ENCODE peak calls at places on chromosomes 5 and 9, in eight cellular contexts. S is GM04504; R is NCI-H146; X is mesenteric fat pad; U is fibroblast of mammary gland; C is activated CD4-positive, alpha-beta memory T cell treated with anti-CD3 and anti-CD28 coated beads, Interleukin-2, amount 10 ng/mL, durations not matched to agents 7 days and 5 days; Y is HEK293T; N is caudate nucleus. F is an unnamed sample.

GRCh38 chr9:114096041-114096511 is 3.0 kb downstream of the KIF12 start:
- DNase-seq in S (no peak), R (no peak), X (peak), U (no peak), C (no peak), Y (peak), N (no peak), F (no peak)

GRCh38 chr5:139995929-139996328 is 47.2 kb downstream of the NRG2 start:
- DNase-seq in S (no peak), R (no peak), X (no peak), U (no peak), C (no peak), Y (no peak), N (no peak), F (no peak)

GRCh38 chr5:177509361-177509951 is at the start of gene DOK3:
- DNase-seq in S (no peak), R (no peak), X (no peak), U (no peak), C (no peak), Y (no peak), N (no peak), F (no peak)

GRCh38 chr5:166781729-166782128 is 1509.7 kb upstream of the WWC1 start:
- DNase-seq in S (no peak), R (no peak), X (no peak), U (no peak), C (no peak), Y (no peak), N (no peak), F (no peak)

GRCh38 chr5:109191153-109191558 is 218.6 kb downstream of the PJA2 start:
- DNase-seq in S (peak), R (no peak), X (no peak), U (peak), C (peak), Y (no peak), N (no peak), F (peak)

GRCh38 chr9:109894921-109895758 is 115.1 kb downstream of the PALM2AKAP2 start:
- DNase-seq in S (no peak), R (no peak), X (no peak), U (peak), C (peak), Y (no peak), N (no peak), F (peak)

GRCh38 chr5:149827086-149827485 is 97.0 kb downstream of the PPARGC1B start:
- DNase-seq in S (no peak), R (no peak), X (no peak), U (no peak), C (no peak), Y (no peak), N (no peak), F (no peak)

GRCh38 chr5:94830520-94830919 is 212.1 kb downstream of the SLF1 start:
- DNase-seq in S (no peak), R (no peak), X (no peak), U (peak), C (no peak), Y (peak), N (no peak), F (peak)

GRCh38 chr9:6449645-6450044 is 36.6 kb downstream of the UHRF2 start:
- DNase-seq in S (no peak), R (no peak), X (no peak), U (no peak), C (no peak), Y (no peak), N (no peak), F (no peak)

GRCh38 chr5:141007791-141008190 is 41.5 kb downstream of the PCDHAC2 start:
- DNase-seq in S (no peak), R (no peak), X (no peak), U (no peak), C (no peak), Y (no peak), N (no peak), F (no peak)

GRCh38 chr5:88883059-88883565 is at the start of gene MEF2C:
- DNase-seq in S (peak), R (peak), X (peak), U (peak), C (no peak), Y (peak), N (peak), F (peak)

GRCh38 chr5:171748720-171749119 is 36.9 kb upstream of the SMIM23 start:
- DNase-seq in S (no peak), R (no peak), X (no peak), U (no peak), C (no peak), Y (no peak), N (no peak), F (no peak)

GRCh38 chr9:69412741-69413150 is 87.7 kb downstream of the ENTREP1 start:
- DNase-seq in S (peak), R (no peak), X (no peak), U (peak), C (no peak), Y (peak), N (peak), F (peak)

GRCh38 chr9:93452710-93453046 is 703 bp downstream of the FAM120AOS start:
- DNase-seq in S (no peak), R (peak), X (no peak), U (no peak), C (no peak), Y (no peak), N (no peak), F (peak)

GRCh38 chr9:33143241-33143642 is 23.9 kb downstream of the B4GALT1 start:
- DNase-seq in S (peak), R (no peak), X (peak), U (peak), C (no peak), Y (no peak), N (no peak), F (peak)

GRCh38 chr5:149422429-149423286 is 43.6 kb upstream of the IL17B start:
- DNase-seq in S (no peak), R (no peak), X (no peak), U (peak), C (no peak), Y (no peak), N (no peak), F (no peak)

GRCh38 chr9:31715250-31715649 is 669.2 kb upstream of the ACO1 start:
- DNase-seq in S (no peak), R (no peak), X (no peak), U (no peak), C (no peak), Y (no peak), N (no peak), F (no peak)